ENCODE peak calls at places on chromosomes 16 and 17, in five cellular contexts. R is transverse colon, I is GM23338, E is stomach, W is breast epithelium. Q is an unnamed sample. For H3K27me3 and H3K36me3, the result is how much of the 10 kb centered on the place peaks cover.

GRCh38 chr17:45223541-45224528 is 2.1 kb downstream of the FMNL1 start:
- DNase-seq in R (no peak), I (no peak), E (no peak), W (no peak), Q (no peak)

GRCh38 chr17:82962163-82962720 is 117.2 kb upstream of the METRNL start:
- DNase-seq in R (no peak), I (no peak), E (peak), W (no peak), Q (no peak)

GRCh38 chr16:22007159-22007508 is 777 bp upstream of the MOSMO start:
- DNase-seq in R (no peak), I (no peak), E (no peak), W (no peak), Q (no peak)

GRCh38 chr17:1462164-1463112 is 6.4 kb upstream of the CRK start:
- DNase-seq in R (no peak), I (no peak), E (peak), W (no peak), Q (no peak)

GRCh38 chr16:62585041-62585545 is 548.9 kb upstream of the CDH8 start:
- DNase-seq in R (no peak), I (no peak), E (no peak), W (no peak), Q (no peak)

GRCh38 chr16:66924527-66925321 is 611 bp downstream of the RRAD start:
- DNase-seq in R (peak), I (peak), E (peak), W (no peak), Q (no peak)

GRCh38 chr16:14586637-14587036 is 43.4 kb downstream of the PARN start:
- DNase-seq in R (no peak), I (no peak), E (no peak), W (no peak), Q (no peak)

GRCh38 chr16:51124896-51125295 is 26.2 kb downstream of the SALL1 start:
- DNase-seq in R (no peak), I (no peak), E (no peak), W (no peak), Q (no peak)

GRCh38 chr16:12082207-12082606 is 105.7 kb downstream of the SNX29 start:
- DNase-seq in R (no peak), I (no peak), E (no peak), W (peak), Q (no peak)

GRCh38 chr16:78324649-78325274 is 225.3 kb downstream of the WWOX start:
- DNase-seq in R (no peak), I (peak), E (no peak), W (no peak), Q (no peak)

GRCh38 chr17:7572588-7573323 is 6.7 kb upstream of the CD68 start:
- DNase-seq in R (peak), I (peak), E (peak), W (peak), Q (peak)

GRCh38 chr16:72744064-72744793 is 303.7 kb downstream of the ZFHX3 start:
- DNase-seq in R (no peak), I (no peak), E (no peak), W (no peak), Q (no peak)

GRCh38 chr16:84741351-84741791 is 41.6 kb downstream of the USP10 start:
- DNase-seq in R (no peak), I (no peak), E (no peak), W (no peak), Q (no peak)

GRCh38 chr17:65473363-65473762 is 88.1 kb downstream of the AXIN2 start:
- DNase-seq in R (no peak), I (no peak), E (no peak), W (no peak), Q (no peak)

GRCh38 chr16:31351937-31352315 is 3.0 kb upstream of the ITGAX start:
- DNase-seq in R (no peak), I (no peak), E (no peak), W (no peak), Q (no peak)

GRCh38 chr17:55576237-55576998 is 65.2 kb upstream of the SMIM36 start:
- DNase-seq in R (no peak), I (no peak), E (no peak), W (no peak), Q (no peak)

GRCh38 chr16:17590711-17591654 is 120.2 kb upstream of the XYLT1 start:
- DNase-seq in R (no peak), I (no peak), E (no peak), W (no peak), Q (no peak)

GRCh38 chr16:30637952-30638351 is 12.8 kb upstream of the PRR14 start:
- DNase-seq in R (no peak), I (peak), E (no peak), W (no peak), Q (no peak)

GRCh38 chr17:9924735-9925191 is 19.7 kb upstream of the RCVRN start:
- DNase-seq in R (no peak), I (peak), E (no peak), W (no peak), Q (peak)

GRCh38 chr16:10277597-10277996 is 95.4 kb upstream of the GRIN2A start:
- DNase-seq in R (no peak), I (no peak), E (no peak), W (no peak), Q (no peak)

GRCh38 chr16:80974649-80975376 is 31.9 kb downstream of the CMC2 start:
- DNase-seq in R (no peak), I (no peak), E (no peak), W (no peak), Q (no peak)

GRCh38 chr16:53664724-53665345 is 38.8 kb downstream of the RPGRIP1L start:
- DNase-seq in R (no peak), I (no peak), E (no peak), W (no peak), Q (no peak)

GRCh38 chr16:72864130-72864833 is 183.6 kb downstream of the ZFHX3 start:
- DNase-seq in R (no peak), I (no peak), E (no peak), W (no peak), Q (no peak)

GRCh38 chr17:41812176-41813038 is at the start of gene FKBP10:
- DNase-seq in R (peak), I (peak), E (peak), W (no peak), Q (peak)

GRCh38 chr16:19659554-19659953 is 58.5 kb downstream of the KNOP1 start:
- DNase-seq in R (no peak), I (no peak), E (no peak), W (no peak), Q (no peak)

GRCh38 chr17:1736348-1737281 is 6.1 kb upstream of the SERPINF2 start:
- DNase-seq in R (peak), I (no peak), E (peak), W (no peak), Q (no peak)

GRCh38 chr16:88779406-88780099 is 5.5 kb downstream of the PIEZO1 start:
- DNase-seq in R (no peak), I (peak), E (no peak), W (no peak), Q (no peak)

GRCh38 chr16:68936729-68937631 is 93.6 kb downstream of the TANGO6 start:
- DNase-seq in R (no peak), I (no peak), E (no peak), W (no peak), Q (peak)

GRCh38 chr17:41530062-41531048 is 2.2 kb upstream of the KRT19 start:
- DNase-seq in R (peak), I (no peak), E (peak), W (no peak), Q (no peak)

GRCh38 chr17:18319604-18320256 is 4.6 kb downstream of the SMCR8 start:
- DNase-seq in R (no peak), I (peak), E (peak), W (no peak), Q (peak)

GRCh38 chr17:7238418-7239090 is 703 bp downstream of the PHF23 start:
- DNase-seq in R (no peak), I (no peak), E (no peak), W (no peak), Q (no peak)

GRCh38 chr16:68000450-68000849 is 1.2 kb upstream of the DPEP2 start:
- DNase-seq in R (no peak), I (no peak), E (no peak), W (no peak), Q (no peak)

GRCh38 chr16:29820271-29820701 is at the start of gene MVP:
- DNase-seq in R (peak), I (no peak), E (peak), W (peak), Q (peak)

GRCh38 chr17:36188891-36189306 is 7.7 kb downstream of the CCL3L1 start:
- DNase-seq in R (peak), I (no peak), E (no peak), W (no peak), Q (no peak)

GRCh38 chr17:78947235-78948153 is 22.3 kb upstream of the TIMP2 start:
- DNase-seq in R (no peak), I (no peak), E (peak), W (no peak), Q (no peak)

DNA sequence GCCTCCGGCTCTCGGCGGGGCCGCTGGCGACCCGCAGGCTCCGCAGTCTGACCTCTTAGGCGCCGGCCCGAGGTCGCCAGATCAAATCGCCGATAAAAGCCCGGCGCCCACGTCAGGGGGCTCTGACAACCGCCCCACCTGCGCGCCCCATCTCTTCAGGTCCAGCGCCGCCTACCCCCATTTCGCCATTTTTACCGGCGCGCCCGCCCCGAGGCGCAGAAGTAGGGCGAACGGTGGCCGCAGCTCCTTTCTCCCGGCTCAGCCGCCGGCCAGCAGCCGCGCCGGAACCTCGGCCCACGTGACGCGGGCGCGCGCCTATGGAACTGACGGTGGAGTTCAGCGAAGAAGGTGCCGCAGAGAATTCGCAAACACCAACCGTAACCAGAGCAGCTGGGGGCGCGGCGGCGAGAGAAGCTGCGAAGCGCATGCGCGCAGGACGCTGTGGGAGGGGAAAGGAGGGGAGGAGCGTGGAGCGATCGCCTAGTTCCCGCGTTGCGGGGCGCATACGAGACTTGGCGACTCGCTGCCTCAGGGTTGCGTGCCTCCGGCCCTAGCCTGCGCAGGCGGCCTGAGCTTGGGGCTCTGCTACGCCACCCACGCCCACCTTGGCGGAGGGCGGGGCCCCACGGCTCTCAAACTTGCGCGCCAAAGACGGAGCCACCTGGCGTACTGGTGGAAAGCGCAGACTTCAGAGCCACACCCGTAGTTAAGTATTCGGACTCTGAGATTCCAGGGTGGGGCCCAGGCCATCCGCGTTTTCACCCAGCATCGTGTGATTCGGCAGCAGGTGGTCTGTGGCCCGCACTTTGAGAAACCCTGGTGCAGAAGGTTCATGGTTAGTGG is at the start of gene TRIM37:
- DNase-seq in R (peak), I (peak), E (peak), W (peak), Q (peak)
- TF ChIP-seq POLR2AphosphoS5 in R (peak), I (peak), E (peak), W (peak), Q (peak)

GRCh38 chr17:27543958-27544349 is 87.0 kb upstream of the LGALS9 start:
- DNase-seq in R (no peak), I (no peak), E (no peak), W (no peak), Q (no peak)

GRCh38 chr17:27544350-27545131 is 86.4 kb upstream of the LGALS9 start:
- DNase-seq in R (no peak), I (no peak), E (no peak), W (no peak), Q (no peak)

GRCh38 chr17:27543464-27543856 is 87.2 kb downstream of the KSR1 start:
- DNase-seq in R (no peak), I (no peak), E (no peak), W (no peak), Q (no peak)

GRCh38 chr17:27541326-27542023 is 85.2 kb downstream of the KSR1 start:
- DNase-seq in R (no peak), I (no peak), E (no peak), W (no peak), Q (no peak)

GRCh38 chr17:27542841-27543463 is 86.7 kb downstream of the KSR1 start:
- DNase-seq in R (peak), I (no peak), E (no peak), W (no peak), Q (no peak)
- H3K27me3 ChIP-seq in R (under half), I (under half), E (under half), W (under half), Q (under half)

GRCh38 chr16:56825821-56826220 is 39.2 kb upstream of the SLC12A3 start:
- DNase-seq in R (no peak), I (no peak), E (no peak), W (no peak), Q (no peak)

GRCh38 chr16:56822966-56823739 is 41.9 kb upstream of the SLC12A3 start:
- DNase-seq in R (no peak), I (peak), E (no peak), W (no peak), Q (no peak)

GRCh38 chr16:56824804-56825203 is 40.2 kb upstream of the SLC12A3 start:
- DNase-seq in R (no peak), I (no peak), E (no peak), W (no peak), Q (no peak)

GRCh38 chr16:56828641-56829040 is 36.4 kb upstream of the SLC12A3 start:
- DNase-seq in R (no peak), I (no peak), E (no peak), W (no peak), Q (no peak)

GRCh38 chr16:56824335-56824734 is 40.7 kb upstream of the SLC12A3 start:
- DNase-seq in R (peak), I (peak), E (peak), W (no peak), Q (no peak)
- H3K36me3 ChIP-seq in R (under half), I (under half), E (half or more), W (under half), Q (under half)

DNA sequence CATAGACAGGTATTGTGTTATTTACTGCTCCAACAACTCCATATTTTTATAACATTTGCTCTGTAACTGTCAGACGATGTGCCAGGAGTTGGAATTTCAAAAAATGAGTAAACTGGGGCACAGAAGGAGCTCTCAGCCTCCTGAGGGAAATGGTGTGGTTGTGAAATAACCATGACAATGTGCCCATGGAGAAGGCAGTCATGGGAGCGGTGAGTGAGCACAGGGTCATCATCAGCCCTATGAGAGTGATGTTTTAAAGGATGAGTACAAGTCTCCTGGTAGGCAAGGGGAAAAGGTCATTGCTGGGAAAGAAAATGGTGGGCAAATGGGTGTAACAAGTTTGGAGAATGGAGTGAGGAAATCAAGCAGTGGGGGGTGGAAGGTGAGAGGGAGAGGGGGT is 115.0 kb upstream of the SEC14L1 start:
- DNase-seq in R (no peak), I (no peak), E (no peak), W (no peak), Q (no peak)
- TF ChIP-seq POLR2AphosphoS5 in R (no peak), I (no peak), E (no peak), W (no peak), Q (no peak)